ENCODE peak calls at places on chromosomes 7 and 10, in four cellular contexts. K is HepG2, U is K562, W is H1. C is an unnamed sample.

GRCh38 chr7:47456210-47456955 is 125.5 kb downstream of the TNS3 start:
- DNase-seq in U (no peak), K (no peak), W (no peak), C (no peak)

GRCh38 chr7:85927226-85927625 is 716.5 kb upstream of the GRM3 start:
- DNase-seq in K (no peak), U (no peak), W (no peak), C (no peak)

GRCh38 chr7:128846781-128847444 is 15.7 kb upstream of the ATP6V1F start:
- DNase-seq in W (no peak), U (no peak), K (no peak), C (no peak)

GRCh38 chr7:157547102-157547501 is 210.3 kb downstream of the DNAJB6 start:
- DNase-seq in W (no peak), U (no peak), K (no peak), C (no peak)

GRCh38 chr10:45376364-45376801 is 2.4 kb downstream of the ALOX5 start:
- DNase-seq in K (no peak), W (no peak), U (no peak), C (no peak)

GRCh38 chr10:29611796-29612381 is 22.9 kb downstream of the SVIL start:
- DNase-seq in K (no peak), W (no peak), U (no peak), C (no peak)

GRCh38 chr7:131586259-131586658 is 29.8 kb upstream of the PODXL start:
- DNase-seq in W (no peak), U (peak; percentile 74), K (no peak), C (no peak)

GRCh38 chr7:15042285-15042684 is 139.7 kb upstream of the DGKB start:
- DNase-seq in W (no peak), U (no peak), K (no peak), C (no peak)

GRCh38 chr7:123865517-123866117 is 20.6 kb downstream of the HYAL4 start:
- DNase-seq in W (no peak), K (peak; percentile 62), U (peak; percentile 42), C (peak; percentile 67)

GRCh38 chr7:137583199-137583598 is 239.7 kb upstream of the PTN start:
- DNase-seq in W (no peak), K (no peak), U (no peak), C (no peak)

GRCh38 chr10:101845903-101846302 is 2.3 kb upstream of the KCNIP2 start:
- DNase-seq in K (no peak), W (no peak), U (no peak), C (no peak)

GRCh38 chr10:17563452-17563851 is 53.7 kb downstream of the HACD1 start:
- DNase-seq in K (no peak), W (no peak), U (no peak), C (no peak)

GRCh38 chr10:44294726-44295412 is 90.0 kb downstream of the CXCL12 start:
- DNase-seq in U (no peak), K (no peak), W (no peak), C (no peak)

GRCh38 chr7:46015107-46015868 is 94.2 kb upstream of the IGFBP3 start:
- DNase-seq in K (peak; percentile 14), W (peak; percentile 75), U (no peak), C (peak; percentile 26)

GRCh38 chr7:105278973-105279687 is 109.6 kb downstream of the SRPK2 start:
- DNase-seq in W (no peak), K (no peak), U (no peak), C (no peak)

GRCh38 chr10:11207276-11207809 is 189.7 kb downstream of the CELF2 start:
- DNase-seq in U (no peak), W (no peak), K (no peak), C (no peak)

GRCh38 chr7:47483604-47484273 is 98.2 kb downstream of the TNS3 start:
- DNase-seq in U (no peak), K (peak; percentile 36), W (no peak), C (peak; percentile 38)

GRCh38 chr10:85619832-85620231 is 746.8 kb downstream of the GRID1 start:
- DNase-seq in K (no peak), U (no peak), W (no peak), C (no peak)

GRCh38 chr10:48287417-48288391 is 13.2 kb upstream of the FRMPD2 start:
- DNase-seq in W (no peak), U (no peak), K (no peak), C (no peak)

GRCh38 chr10:62818426-62819011 is 2.4 kb upstream of the EGR2 start:
- DNase-seq in W (no peak), K (no peak), U (no peak), C (no peak)

GRCh38 chr10:96038476-96039387 is 4.7 kb upstream of the CCNJ start:
- DNase-seq in K (no peak), U (no peak), W (no peak), C (no peak)

GRCh38 chr10:70267161-70267933 is 16.5 kb downstream of the NPFFR1 start:
- DNase-seq in U (peak; percentile 43), K (no peak), W (no peak), C (peak; percentile 98)

GRCh38 chr7:1237704-1238255 is 5.1 kb downstream of the UNCX start:
- DNase-seq in U (no peak), K (no peak), W (no peak), C (no peak)

GRCh38 chr10:62735464-62736188 is 68.9 kb upstream of the ADO start:
- DNase-seq in U (peak; percentile 59), K (no peak), W (no peak), C (peak; percentile 47)

GRCh38 chr7:19016140-19016539 is 101.3 kb downstream of the TWIST1 start:
- DNase-seq in K (no peak), W (no peak), U (no peak), C (peak; percentile 80)

GRCh38 chr7:138785587-138786437 is 12.0 kb upstream of the TMEM213 start:
- DNase-seq in U (no peak), K (peak; percentile 15), W (no peak), C (peak; percentile 11)

GRCh38 chr10:117218654-117219053 is 21.4 kb downstream of the KCNK18 start:
- DNase-seq in K (no peak), U (peak; percentile 37), W (no peak), C (no peak)

GRCh38 chr10:59905066-59905734 is 1.2 kb downstream of the CCDC6 start:
- DNase-seq in W (no peak), K (no peak), U (no peak), C (peak; percentile 16)

DNA sequence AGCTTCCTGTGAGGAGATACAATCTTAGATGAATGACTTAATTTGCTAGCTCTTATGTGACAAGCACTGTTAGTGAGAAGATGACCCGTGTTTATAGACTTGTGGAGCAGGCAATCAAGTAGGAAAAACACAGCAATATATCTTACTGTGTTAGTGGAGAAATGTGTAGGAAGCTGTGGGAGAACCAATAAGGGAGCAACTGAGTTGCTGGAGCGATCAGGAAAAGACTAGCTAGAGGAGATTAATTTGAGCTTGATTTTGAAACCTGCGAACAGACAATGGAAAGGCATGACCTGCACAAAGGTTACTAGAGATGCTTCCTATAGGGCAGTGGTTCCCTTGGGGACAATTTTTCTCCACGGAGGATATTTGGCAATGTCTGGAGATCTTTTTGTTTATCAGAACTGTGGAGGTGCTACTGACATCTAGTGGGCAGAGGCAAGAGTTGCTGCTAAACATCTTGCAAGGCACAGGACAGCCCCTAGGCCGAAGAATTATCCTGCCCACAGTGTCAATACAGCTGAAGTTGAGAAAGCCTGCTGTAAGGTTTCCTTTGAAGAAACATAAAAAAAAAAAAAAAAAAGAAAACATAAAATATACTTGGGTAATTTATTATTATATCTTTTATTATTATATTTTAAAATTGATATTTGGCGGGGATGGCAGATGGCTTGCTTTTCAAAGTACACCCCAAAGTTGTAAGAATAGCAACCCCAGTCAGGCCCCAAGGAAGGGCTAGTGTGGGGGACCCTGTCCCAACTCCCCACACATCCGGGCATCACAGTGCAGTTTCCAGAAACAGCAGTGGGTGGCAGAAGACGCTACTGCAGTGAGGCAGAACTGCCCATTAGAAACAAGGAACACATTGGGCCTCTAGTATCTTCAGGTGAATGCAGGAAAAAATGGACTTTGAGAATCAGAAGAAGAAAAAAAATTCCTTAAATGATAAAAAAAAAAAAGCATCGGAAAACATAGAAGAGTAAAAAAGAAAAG is 481.5 kb downstream of the SH2D4B start:
- DNase-seq in U (peak; percentile 17), W (peak; percentile 21), K (peak; percentile 49), C (peak; percentile 19)
- TF ChIP-seq MAFK in U (no peak), W (no peak), K (no peak), C (no peak)

GRCh38 chr10:30878920-30879319 is 152.7 kb downstream of the ZNF438 start:
- DNase-seq in W (no peak), U (no peak), K (no peak), C (no peak)

GRCh38 chr10:30882281-30882680 is 149.4 kb downstream of the ZNF438 start:
- DNase-seq in U (no peak), K (no peak), W (no peak), C (peak; percentile 57)

GRCh38 chr10:30873408-30873807 is 158.3 kb downstream of the ZNF438 start:
- DNase-seq in U (no peak), K (no peak), W (no peak), C (no peak)

DNA sequence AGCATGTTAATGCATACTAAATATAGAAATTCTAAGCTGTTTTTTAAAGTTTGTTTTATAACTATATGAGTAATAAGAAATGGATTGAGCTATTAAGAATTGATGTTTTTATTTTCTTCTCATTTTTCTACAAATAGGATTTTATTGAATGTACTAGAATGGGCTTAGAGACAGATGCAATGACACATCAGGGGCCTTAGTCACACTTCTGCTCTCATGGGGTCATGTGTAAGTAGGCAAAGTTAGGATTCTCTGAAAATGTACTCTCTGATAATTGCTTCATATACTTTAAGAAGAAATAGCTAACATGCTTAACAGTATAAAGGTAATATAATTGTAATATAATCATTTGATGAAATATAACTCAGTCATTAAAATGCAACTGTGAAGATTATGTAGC is 154.6 kb downstream of the ZNF438 start:
- DNase-seq in U (no peak), W (no peak), K (no peak), C (peak; percentile 48)
- H3K27me3 ChIP-seq in U (peaks cover 6% of the 10 kb centered on the region), W (no peaks in the 10 kb centered on the region), K (no peaks in the 10 kb centered on the region), C (no peaks in the 10 kb centered on the region)

DNA sequence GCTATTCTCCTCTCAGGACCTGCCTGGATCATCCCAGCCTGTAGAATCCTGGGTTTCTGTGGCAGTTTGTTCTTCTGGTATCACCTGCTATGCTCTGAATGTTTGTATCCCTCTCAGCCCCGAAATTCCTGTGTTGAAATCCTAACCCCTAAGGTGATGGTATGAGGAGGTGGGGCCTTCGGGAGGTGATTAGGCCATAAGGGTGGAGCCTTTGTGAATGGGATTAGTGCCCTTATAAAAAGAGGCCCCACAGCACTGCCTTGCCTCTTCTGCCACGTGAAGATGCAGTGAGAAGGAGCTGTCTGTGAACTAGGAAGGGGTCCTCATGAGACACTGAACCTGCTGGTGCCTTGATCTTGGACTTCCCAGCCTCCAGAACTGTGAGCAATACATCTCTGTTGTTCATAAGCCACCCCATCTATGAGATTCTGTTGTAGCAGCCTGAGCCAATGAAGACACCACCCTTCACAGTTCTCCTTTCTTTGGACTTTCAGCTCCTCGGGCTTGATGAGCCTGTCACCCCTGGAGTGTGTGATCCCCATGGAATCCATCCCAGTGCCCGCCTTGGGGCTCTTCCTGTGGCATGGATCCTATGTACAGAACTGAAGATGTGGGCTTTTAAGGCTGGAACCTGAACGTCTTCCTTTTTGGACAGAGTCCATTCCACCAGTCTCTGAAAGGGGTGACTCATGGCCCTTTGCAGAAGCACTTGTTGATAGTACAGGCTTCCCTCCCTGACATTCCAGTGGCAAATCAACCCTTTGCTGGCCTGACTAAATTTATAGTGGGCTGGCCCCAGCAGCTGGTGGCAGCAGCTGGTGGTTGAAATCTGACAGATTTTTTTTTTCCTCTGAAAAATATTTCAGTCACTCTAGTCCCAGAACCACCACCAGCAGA is 138.0 kb downstream of the TACC2 start:
- DNase-seq in K (peak; percentile 30), U (no peak), W (no peak), C (peak; percentile 97)
- TF ChIP-seq MAFK in K (no peak), U (no peak), W (no peak), C (no peak)

GRCh38 chr10:109451879-109452278 is 471.4 kb downstream of the XPNPEP1 start:
- DNase-seq in K (no peak), U (no peak), W (no peak), C (no peak)

GRCh38 chr10:109454691-109455090 is 468.6 kb downstream of the XPNPEP1 start:
- DNase-seq in U (no peak), K (no peak), W (no peak), C (no peak)

GRCh38 chr10:109456566-109457361 is 466.5 kb downstream of the XPNPEP1 start:
- DNase-seq in U (no peak), W (no peak), K (no peak), C (no peak)
- H3K27me3 ChIP-seq in U (no peaks in the 10 kb centered on the region), W (peaks cover 25% of the 10 kb centered on the region), K (no peaks in the 10 kb centered on the region), C (peaks cover 23% of the 10 kb centered on the region)

C was measured in IMR-90.